ENCODE peak calls at places on chromosomes 3 and 15, in five cellular contexts. P is RWPE1; Y is kidney epithelial cell; M is effector CD4-positive, alpha-beta T cell; C is kidney tubule cell. Z is an unnamed sample.

GRCh38 chr3:132822266-132822665 is 100.1 kb upstream of the NPHP3 start:
- DNase-seq in P (no peak), Y (no peak), M (no peak), C (no peak), Z (no peak)

GRCh38 chr3:141049681-141050080 is 1.5 kb upstream of the SPSB4 start:
- DNase-seq in P (no peak), Y (no peak), M (no peak), C (no peak), Z (no peak)

GRCh38 chr3:195582947-195583346 is 793 bp downstream of the APOD start:
- DNase-seq in P (no peak), Y (no peak), M (no peak), C (peak), Z (no peak)

GRCh38 chr3:184344579-184345350 is 7.4 kb downstream of the FAM131A start:
- DNase-seq in P (no peak), Y (no peak), M (no peak), C (no peak), Z (no peak)

GRCh38 chr3:54968546-54969172 is 40.8 kb upstream of the LRTM1 start:
- DNase-seq in P (no peak), Y (no peak), M (no peak), C (no peak), Z (no peak)

GRCh38 chr3:17749281-17749680 is 6.8 kb upstream of the TBC1D5 start:
- DNase-seq in P (no peak), Y (no peak), M (no peak), C (peak), Z (no peak)

GRCh38 chr3:110180733-110181132 is 843.4 kb upstream of the DPPA4 start:
- DNase-seq in P (no peak), Y (no peak), M (no peak), C (no peak), Z (no peak)

GRCh38 chr3:135456182-135456790 is 509.2 kb upstream of the PPP2R3A start:
- DNase-seq in P (no peak), Y (no peak), M (no peak), C (no peak), Z (no peak)

GRCh38 chr15:74724570-74725240 is 623 bp downstream of the CYP1A1 start:
- DNase-seq in P (no peak), Y (no peak), M (no peak), C (no peak), Z (no peak)

GRCh38 chr3:71219744-71220638 is 363.5 kb downstream of the FOXP1 start:
- DNase-seq in P (no peak), Y (no peak), M (no peak), C (no peak), Z (no peak)

GRCh38 chr3:79233431-79234060 is 534.3 kb downstream of the ROBO1 start:
- DNase-seq in P (no peak), Y (no peak), M (no peak), C (no peak), Z (no peak)

GRCh38 chr3:180351601-180352000 is 250.4 kb upstream of the TTC14 start:
- DNase-seq in P (no peak), Y (no peak), M (no peak), C (no peak), Z (no peak)

GRCh38 chr15:43249699-43250203 is 17.0 kb downstream of the TGM5 start:
- DNase-seq in P (no peak), Y (peak), M (no peak), C (peak), Z (peak)

GRCh38 chr3:106328224-106328623 is 459.4 kb upstream of the CBLB start:
- DNase-seq in P (no peak), Y (no peak), M (no peak), C (no peak), Z (no peak)

GRCh38 chr3:9915252-9916141 is 1.4 kb upstream of the IL17RC start:
- DNase-seq in P (no peak), Y (no peak), M (peak), C (peak), Z (no peak)

GRCh38 chr15:44722011-44722410 is 10.7 kb downstream of the B2M start:
- DNase-seq in P (no peak), Y (no peak), M (no peak), C (no peak), Z (no peak)

GRCh38 chr3:16723994-16724393 is 118.8 kb upstream of the DAZL start:
- DNase-seq in P (no peak), Y (no peak), M (no peak), C (peak), Z (peak)

GRCh38 chr3:127114337-127115070 is 78.4 kb upstream of the PRR23E start:
- DNase-seq in P (no peak), Y (no peak), M (no peak), C (no peak), Z (no peak)

GRCh38 chr3:150106752-150107428 is 136.2 kb upstream of the PFN2 start:
- DNase-seq in P (no peak), Y (peak), M (no peak), C (peak), Z (peak)

GRCh38 chr3:122619040-122619439 is 41.6 kb downstream of the PARP15 start:
- DNase-seq in P (no peak), Y (no peak), M (no peak), C (no peak), Z (no peak)

GRCh38 chr15:61118885-61119284 is 110.2 kb downstream of the RORA start:
- DNase-seq in P (no peak), Y (no peak), M (no peak), C (no peak), Z (no peak)

GRCh38 chr15:42286445-42287029 is 13.3 kb upstream of the TMEM87A start:
- DNase-seq in P (no peak), Y (no peak), M (no peak), C (no peak), Z (no peak)

GRCh38 chr15:51973220-51973619 is 1.6 kb upstream of the LEO1 start:
- DNase-seq in P (no peak), Y (no peak), M (no peak), C (no peak), Z (no peak)

GRCh38 chr15:65987100-65987499 is 117.8 kb downstream of the RAB11A start:
- DNase-seq in P (no peak), Y (no peak), M (no peak), C (no peak), Z (no peak)

GRCh38 chr15:70166506-70167087 is 68.9 kb upstream of the TLE3 start:
- DNase-seq in P (no peak), Y (no peak), M (no peak), C (no peak), Z (no peak)

GRCh38 chr3:196053487-196053886 is 28.4 kb downstream of the TFRC start:
- DNase-seq in P (no peak), Y (no peak), M (no peak), C (no peak), Z (no peak)

GRCh38 chr15:81222007-81222406 is 25.3 kb downstream of the IL16 start:
- DNase-seq in P (no peak), Y (no peak), M (no peak), C (no peak), Z (no peak)

GRCh38 chr3:49629866-49630265 is 44.3 kb upstream of the APEH start:
- DNase-seq in P (no peak), Y (no peak), M (no peak), C (no peak), Z (no peak)

GRCh38 chr3:90080988-90081387 is 973.6 kb downstream of the EPHA3 start:
- DNase-seq in P (no peak), Y (no peak), M (no peak), C (no peak), Z (peak)

GRCh38 chr15:66298803-66299251 is 5.5 kb downstream of the DIS3L start:
- DNase-seq in P (peak), Y (no peak), M (no peak), C (no peak), Z (no peak)

Z was measured in epithelial cell of esophagus.